ENCODE peak calls at places on chromosome 2, in eight cellular contexts. A is right cardiac atrium, Z is psoas muscle, G is astrocyte, X is aorta, V is Panc1, J is heart right ventricle, W is heart left ventricle. Y is an unnamed sample.

GRCh38 chr2:83990601-83991000 is 468.5 kb downstream of the SUCLG1 start:
- DNase-seq in A (no peak), Z (no peak), G (no peak), X (no peak), V (no peak), J (no peak), W (no peak), Y (no peak)

GRCh38 chr2:165427686-165428085 is 41.8 kb upstream of the CSRNP3 start:
- DNase-seq in A (no peak), Z (no peak), G (no peak), X (no peak), V (no peak), J (no peak), W (peak; percentile 42), Y (no peak)

GRCh38 chr2:12686708-12687107 is 30.0 kb upstream of the TRIB2 start:
- DNase-seq in A (no peak), Z (no peak), G (no peak), X (no peak), V (no peak), J (no peak), W (no peak), Y (no peak)

GRCh38 chr2:240374085-240374907 is 61.2 kb upstream of the GPC1 start:
- DNase-seq in A (peak; percentile 81), Z (peak; percentile 92), G (peak; percentile 92), X (peak; percentile 93), V (no peak), J (peak; percentile 70), W (peak; percentile 79), Y (peak; percentile 93)

GRCh38 chr2:54907663-54908062 is 142.6 kb downstream of the RTN4 start:
- DNase-seq in A (no peak), Z (no peak), G (no peak), X (no peak), V (no peak), J (no peak), W (no peak), Y (no peak)

GRCh38 chr2:232852676-232853075 is 17.4 kb upstream of the SNORC start:
- DNase-seq in A (no peak), Z (no peak), G (no peak), X (no peak), V (no peak), J (no peak), W (no peak), Y (no peak)

GRCh38 chr2:160910681-160911080 is 249.5 kb upstream of the TANK start:
- DNase-seq in A (no peak), Z (no peak), G (peak; percentile 77), X (no peak), V (no peak), J (peak; percentile 14), W (no peak), Y (peak; percentile 66)

GRCh38 chr2:20992201-20992711 is 51.6 kb downstream of the APOB start:
- DNase-seq in A (no peak), Z (no peak), G (no peak), X (peak; percentile 84), V (no peak), J (no peak), W (no peak), Y (peak; percentile 12)

GRCh38 chr2:66573412-66573811 is 138.5 kb downstream of the MEIS1 start:
- DNase-seq in A (no peak), Z (no peak), G (no peak), X (no peak), V (no peak), J (no peak), W (no peak), Y (peak; percentile 37)

GRCh38 chr2:66576381-66577330 is 141.7 kb downstream of the MEIS1 start:
- DNase-seq in A (peak; percentile 22), Z (peak; percentile 48), G (no peak), X (peak; percentile 76), V (no peak), J (no peak), W (no peak), Y (peak; percentile 79)

GRCh38 chr2:66575625-66576371 is 140.9 kb downstream of the MEIS1 start:
- DNase-seq in A (peak; percentile 28), Z (peak; percentile 56), G (no peak), X (peak; percentile 80), V (no peak), J (no peak), W (peak; percentile 56), Y (peak; percentile 70)

GRCh38 chr2:66573866-66574265 is 138.9 kb downstream of the MEIS1 start:
- DNase-seq in A (no peak), Z (no peak), G (no peak), X (no peak), V (no peak), J (no peak), W (no peak), Y (peak; percentile 49)

GRCh38 chr2:66574701-66575624 is 140.0 kb downstream of the MEIS1 start:
- DNase-seq in A (peak; percentile 50), Z (peak; percentile 65), G (peak; percentile 82), X (peak; percentile 85), V (no peak), J (peak; percentile 77), W (peak; percentile 60), Y (peak; percentile 91)
- H3K27me3 ChIP-seq in A (peaks cover 2% of the 10 kb centered on the region), Z (peaks cover 61% of the 10 kb centered on the region), G (peaks cover 33% of the 10 kb centered on the region), X (no peaks in the 10 kb centered on the region), V (peaks cover 29% of the 10 kb centered on the region), J (peaks cover 50% of the 10 kb centered on the region), W (peaks cover 46% of the 10 kb centered on the region), Y (no peaks in the 10 kb centered on the region)

GRCh38 chr2:9178110-9178904 is 28.3 kb upstream of the ASAP2 start:
- DNase-seq in A (no peak), Z (no peak), G (peak; percentile 44), X (no peak), V (no peak), J (no peak), W (no peak), Y (no peak)

GRCh38 chr2:9184319-9184807 is 22.2 kb upstream of the ASAP2 start:
- DNase-seq in A (no peak), Z (no peak), G (no peak), X (no peak), V (no peak), J (no peak), W (no peak), Y (no peak)

GRCh38 chr2:9174771-9175441 is 31.7 kb upstream of the ASAP2 start:
- DNase-seq in A (no peak), Z (no peak), G (peak; percentile 92), X (no peak), V (no peak), J (no peak), W (no peak), Y (peak; percentile 92)

GRCh38 chr2:9178905-9179571 is 27.6 kb upstream of the ASAP2 start:
- DNase-seq in A (peak; percentile 70), Z (peak; percentile 58), G (peak; percentile 90), X (peak; percentile 83), V (no peak), J (peak; percentile 49), W (no peak), Y (peak; percentile 88)

DNA sequence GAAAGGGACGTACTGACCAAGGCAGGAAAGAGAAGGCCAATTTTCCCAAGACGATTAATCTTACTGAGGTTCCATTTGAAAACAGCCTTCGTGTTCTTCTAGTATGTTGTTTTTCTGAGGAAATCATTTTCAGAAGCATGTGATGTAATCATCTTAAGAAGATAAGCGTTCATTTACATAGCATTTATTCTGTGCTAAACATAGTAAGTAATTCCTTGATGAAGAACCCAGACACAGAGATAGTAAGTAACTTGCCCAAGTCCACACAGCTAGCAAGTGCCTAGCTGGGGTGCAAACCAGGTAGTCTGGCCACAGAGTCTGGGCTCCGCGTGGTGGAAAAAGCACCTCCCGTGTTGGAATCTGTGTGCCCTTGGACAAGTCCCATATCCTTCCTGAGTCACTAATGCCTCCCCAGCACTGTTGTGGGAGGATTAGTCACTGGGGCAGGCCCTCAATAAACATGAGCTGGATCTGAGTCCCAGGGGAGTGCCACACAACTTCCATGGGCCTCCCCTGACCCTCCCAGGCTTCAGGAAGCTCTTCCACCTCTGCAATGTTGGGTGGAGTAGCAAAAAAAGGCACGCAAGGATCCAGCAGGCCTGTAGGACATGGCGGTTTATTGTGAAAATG is 26.9 kb upstream of the ASAP2 start:
- DNase-seq in A (peak; percentile 85), Z (no peak), G (peak; percentile 93), X (peak; percentile 87), V (peak; percentile 78), J (peak; percentile 48), W (no peak), Y (peak; percentile 90)
- H3K27me3 ChIP-seq in A (no peaks in the 10 kb centered on the region), Z (no peaks in the 10 kb centered on the region), G (no peaks in the 10 kb centered on the region), X (no peaks in the 10 kb centered on the region), V (no peaks in the 10 kb centered on the region), J (no peaks in the 10 kb centered on the region), W (no peaks in the 10 kb centered on the region), Y (no peaks in the 10 kb centered on the region)

GRCh38 chr2:56185101-56185581 is 1.4 kb downstream of the CCDC85A start:
- DNase-seq in A (peak; percentile 40), Z (peak; percentile 63), G (no peak), X (no peak), V (no peak), J (peak; percentile 8), W (peak; percentile 66), Y (no peak)

GRCh38 chr2:56183643-56184499 is at the start of gene CCDC85A:
- DNase-seq in A (peak; percentile 86), Z (peak; percentile 92), G (peak; percentile 67), X (peak; percentile 96), V (peak; percentile 30), J (peak; percentile 85), W (peak; percentile 92), Y (peak; percentile 55)

GRCh38 chr2:56185582-56186046 is 1.8 kb downstream of the CCDC85A start:
- DNase-seq in A (peak; percentile 64), Z (peak; percentile 58), G (peak; percentile 42), X (peak; percentile 80), V (no peak), J (peak; percentile 38), W (peak; percentile 76), Y (no peak)

GRCh38 chr2:56182420-56182819 is 1.4 kb upstream of the CCDC85A start:
- DNase-seq in A (no peak), Z (no peak), G (no peak), X (no peak), V (no peak), J (no peak), W (no peak), Y (no peak)

DNA sequence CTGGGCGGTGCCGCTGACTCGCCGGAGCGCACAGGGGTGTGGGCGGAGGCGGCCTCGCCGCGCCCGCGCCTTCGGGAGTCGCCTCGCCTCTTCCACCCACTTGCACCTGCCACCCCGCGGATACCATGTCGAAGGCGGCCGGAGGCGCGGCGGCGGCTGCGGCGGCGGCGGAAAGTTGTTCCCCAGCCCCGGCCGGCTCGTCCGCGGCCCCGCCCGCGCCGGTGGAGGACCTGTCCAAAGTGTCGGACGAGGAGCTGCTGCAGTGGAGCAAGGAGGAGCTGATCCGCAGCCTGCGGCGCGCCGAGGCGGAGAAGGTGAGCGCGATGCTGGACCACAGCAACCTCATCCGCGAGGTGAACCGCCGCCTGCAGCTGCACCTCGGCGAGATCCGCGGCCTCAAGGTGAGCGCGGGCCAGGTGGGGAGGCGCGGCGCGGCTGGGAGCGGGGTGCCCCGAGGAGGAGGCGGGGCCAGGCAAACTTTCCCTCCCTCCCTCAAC is 758 bp downstream of the CCDC85A start:
- DNase-seq in A (no peak), Z (peak; percentile 55), G (peak; percentile 25), X (no peak), V (no peak), J (no peak), W (peak; percentile 60), Y (no peak)
- H3K27me3 ChIP-seq in A (no peaks in the 10 kb centered on the region), Z (peaks cover 27% of the 10 kb centered on the region), G (peaks cover 11% of the 10 kb centered on the region), X (no peaks in the 10 kb centered on the region), V (peaks cover 25% of the 10 kb centered on the region), J (peaks cover 10% of the 10 kb centered on the region), W (peaks cover 17% of the 10 kb centered on the region), Y (peaks cover 41% of the 10 kb centered on the region)

DNA sequence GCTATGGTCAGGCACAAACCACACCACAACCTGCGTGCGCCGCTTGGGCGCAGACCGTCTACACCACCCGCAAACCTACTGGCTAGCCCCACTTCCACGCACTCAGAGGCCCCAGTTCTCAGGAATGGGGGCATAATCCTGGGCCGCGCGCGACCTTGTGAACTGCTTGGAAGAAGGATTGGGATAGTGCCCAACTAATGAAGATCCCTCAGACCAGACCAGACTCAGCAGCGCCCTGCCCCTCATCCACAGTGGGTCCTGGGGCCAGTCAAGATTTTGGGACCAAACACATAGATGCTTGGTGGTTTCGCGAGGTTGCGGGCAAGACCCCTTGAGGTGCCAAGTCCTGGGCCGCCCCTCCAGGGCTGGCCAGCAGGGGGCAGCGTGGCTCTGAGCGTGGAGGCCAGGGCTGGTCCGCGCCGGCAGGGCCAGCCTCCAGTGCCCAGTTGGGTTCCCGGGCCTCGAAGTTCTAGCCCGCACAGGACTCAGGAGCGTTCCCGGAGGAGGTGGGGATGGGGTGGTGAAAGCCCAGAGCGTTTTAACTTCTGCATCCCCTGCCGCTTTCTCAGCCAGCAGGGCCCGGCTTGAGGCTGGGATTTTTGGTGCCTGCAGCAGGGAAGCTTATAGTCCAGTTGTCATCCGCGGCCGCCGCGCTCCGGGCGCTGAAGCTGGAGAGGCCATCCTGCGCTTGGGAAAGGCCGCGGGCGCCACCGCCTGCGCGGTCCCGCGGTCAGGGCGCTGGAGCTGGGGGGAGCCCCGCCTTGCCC is 8.3 kb downstream of the OSR1 start:
- DNase-seq in A (peak; percentile 63), Z (peak; percentile 76), G (peak; percentile 51), X (peak; percentile 95), V (no peak), J (peak; percentile 47), W (peak; percentile 87), Y (no peak)
- H3K27me3 ChIP-seq in A (no peaks in the 10 kb centered on the region), Z (no peaks in the 10 kb centered on the region), G (peaks cover 40% of the 10 kb centered on the region), X (no peaks in the 10 kb centered on the region), V (no peaks in the 10 kb centered on the region), J (peaks cover 51% of the 10 kb centered on the region), W (peaks cover 38% of the 10 kb centered on the region), Y (no peaks in the 10 kb centered on the region)

Y was measured in IMR-90.